ENCODE peak calls at places on chromosomes 13 and 19, in six cellular contexts. X, G, N, Q, E and Y are unnamed samples.

GRCh38 chr13:104854007-104854406 is 1681.5 kb downstream of the EFNB2 start:
- DNase-seq in G (no peak), E (no peak), X (no peak), N (no peak), Q (no peak), Y (no peak)

GRCh38 chr19:56071151-56071550 is 49.9 kb downstream of the ZNF787 start:
- DNase-seq in E (no peak), X (peak), N (no peak), G (no peak), Q (no peak), Y (no peak)

GRCh38 chr19:35162471-35163326 is 8.2 kb downstream of the FXYD5 start:
- DNase-seq in X (no peak), N (no peak), G (no peak), Q (no peak), E (no peak), Y (no peak)

GRCh38 chr19:52527954-52528326 is 472 bp downstream of the ZNF808 start:
- DNase-seq in X (no peak), E (no peak), Q (no peak), G (no peak), N (no peak), Y (no peak)

GRCh38 chr19:3319643-3320353 is 46.6 kb upstream of the NFIC start:
- DNase-seq in G (no peak), E (no peak), Q (no peak), N (no peak), X (no peak), Y (no peak)

GRCh38 chr19:19562665-19563347 is 24.7 kb downstream of the CILP2 start:
- DNase-seq in Q (no peak), E (no peak), N (no peak), G (no peak), X (peak), Y (no peak)

GRCh38 chr13:30079501-30079900 is 227.8 kb downstream of the KATNAL1 start:
- DNase-seq in E (no peak), N (no peak), G (no peak), Q (no peak), X (no peak), Y (no peak)

GRCh38 chr13:24273926-24274325 is 35.5 kb upstream of the C1QTNF9 start:
- DNase-seq in N (no peak), E (no peak), G (no peak), Q (no peak), X (no peak), Y (no peak)

GRCh38 chr19:32324631-32325215 is 20.7 kb upstream of the ZNF507 start:
- DNase-seq in E (no peak), X (no peak), G (no peak), Q (no peak), N (no peak), Y (no peak)

GRCh38 chr13:49100637-49101570 is 119.2 kb upstream of the MLNR start:
- DNase-seq in E (no peak), X (no peak), N (no peak), G (no peak), Q (no peak), Y (no peak)

GRCh38 chr19:17001603-17002183 is 24.9 kb downstream of the CPAMD8 start:
- DNase-seq in G (no peak), X (peak), Q (no peak), E (no peak), N (no peak), Y (no peak)

GRCh38 chr13:48656621-48657020 is 2.9 kb downstream of the CYSLTR2 start:
- DNase-seq in G (no peak), N (no peak), Q (no peak), X (peak), E (no peak), Y (no peak)